ENCODE peak calls at places on chromosomes 7 and 10, in seven cellular contexts. B is OCI-LY7, G is uterus, Q is progenitor cell of endocrine pancreas, K is NB4, C is tibial artery, P is right atrium auricular region. H is an unnamed sample.

GRCh38 chr10:21125471-21126228 is 228.5 kb upstream of the NEBL start:
- DNase-seq in Q (no peak), P (no peak), K (no peak), G (no peak), C (no peak), B (no peak), H (no peak)

GRCh38 chr10:124524991-124525653 is 63.5 kb downstream of the LHPP start:
- DNase-seq in K (no peak), Q (no peak), G (peak; percentile 75), C (no peak), P (peak; percentile 64), B (no peak), H (no peak)

GRCh38 chr10:110425684-110426293 is 71.9 kb upstream of the DUSP5 start:
- DNase-seq in C (no peak), B (no peak), G (no peak), Q (no peak), K (peak; percentile 93), P (no peak), H (peak; percentile 76)

GRCh38 chr10:100562008-100562672 is 26.4 kb downstream of the HIF1AN start:
- DNase-seq in K (peak; percentile 74), Q (peak; percentile 71), G (peak; percentile 29), P (no peak), C (no peak), B (no peak), H (peak; percentile 89)

GRCh38 chr10:132657127-132657706 is 119.6 kb downstream of the INPP5A start:
- DNase-seq in B (no peak), K (no peak), C (peak; percentile 59), G (no peak), P (no peak), Q (no peak), H (no peak)

GRCh38 chr7:32524631-32525030 is 29.3 kb downstream of the AVL9 start:
- DNase-seq in C (no peak), B (no peak), P (no peak), G (no peak), Q (no peak), K (no peak), H (no peak)

GRCh38 chr7:138907849-138908248 is 73.3 kb downstream of the KIAA1549 start:
- DNase-seq in G (no peak), K (no peak), C (no peak), Q (no peak), B (no peak), P (no peak), H (no peak)

GRCh38 chr7:99789441-99790070 is 5.6 kb upstream of the CYP3A4 start:
- DNase-seq in P (no peak), Q (no peak), B (no peak), K (no peak), C (no peak), G (no peak), H (no peak)

GRCh38 chr7:12725575-12726316 is 38.3 kb downstream of the ARL4A start:
- DNase-seq in K (no peak), B (no peak), G (no peak), P (no peak), C (no peak), Q (no peak), H (no peak)

GRCh38 chr10:131812736-131813604 is 87.8 kb upstream of the PPP2R2D start:
- DNase-seq in C (peak; percentile 50), P (peak; percentile 36), G (no peak), Q (peak; percentile 5), K (no peak), B (no peak), H (no peak)

GRCh38 chr7:100401811-100402210 is 26.7 kb downstream of the ZCWPW1 start:
- DNase-seq in K (no peak), B (no peak), G (no peak), C (no peak), P (no peak), Q (no peak), H (no peak)

GRCh38 chr10:117143424-117143823 is 5.4 kb upstream of the VAX1 start:
- DNase-seq in Q (no peak), P (no peak), C (no peak), G (no peak), B (no peak), K (no peak), H (no peak)

GRCh38 chr7:149741629-149742028 is 31.8 kb downstream of the ZNF467 start:
- DNase-seq in B (peak; percentile 10), Q (no peak), C (no peak), K (no peak), P (no peak), G (no peak), H (no peak)

GRCh38 chr10:104300002-104300735 is 31.2 kb downstream of the GSTO2 start:
- DNase-seq in P (peak; percentile 93), B (no peak), Q (no peak), C (peak; percentile 88), G (peak; percentile 77), K (no peak), H (no peak)

GRCh38 chr7:96151889-96152288 is 170.0 kb downstream of the SLC25A13 start:
- DNase-seq in B (no peak), K (no peak), C (no peak), G (no peak), Q (no peak), P (no peak), H (no peak)

GRCh38 chr10:69434169-69434568 is 17.1 kb upstream of the TSPAN15 start:
- DNase-seq in K (no peak), Q (no peak), P (no peak), C (no peak), B (no peak), G (no peak), H (no peak)

GRCh38 chr10:89367529-89367928 is 10.3 kb upstream of the IFIT1B start:
- DNase-seq in P (no peak), Q (no peak), K (no peak), B (no peak), C (no peak), G (no peak), H (peak; percentile 61)

GRCh38 chr10:43772191-43772590 is 123.5 kb upstream of the ZNF32 start:
- DNase-seq in P (no peak), Q (no peak), B (no peak), G (no peak), K (no peak), C (no peak), H (no peak)

GRCh38 chr10:74794531-74794930 is 31.9 kb upstream of the KAT6B start:
- DNase-seq in P (no peak), K (no peak), B (no peak), G (no peak), C (no peak), Q (no peak), H (no peak)

GRCh38 chr7:149456770-149457421 is 4.0 kb downstream of the ZNF777 start:
- DNase-seq in C (no peak), B (no peak), K (no peak), P (no peak), Q (no peak), G (no peak), H (no peak)

GRCh38 chr10:95770084-95770720 is 14.2 kb downstream of the ENTPD1 start:
- DNase-seq in P (no peak), Q (no peak), B (no peak), C (no peak), K (no peak), G (no peak), H (no peak)
- TF ChIP-seq CTCF in P (no peak), Q (no peak), B (no peak), C (no peak), K (no peak), G (no peak), H (no peak)

DNA sequence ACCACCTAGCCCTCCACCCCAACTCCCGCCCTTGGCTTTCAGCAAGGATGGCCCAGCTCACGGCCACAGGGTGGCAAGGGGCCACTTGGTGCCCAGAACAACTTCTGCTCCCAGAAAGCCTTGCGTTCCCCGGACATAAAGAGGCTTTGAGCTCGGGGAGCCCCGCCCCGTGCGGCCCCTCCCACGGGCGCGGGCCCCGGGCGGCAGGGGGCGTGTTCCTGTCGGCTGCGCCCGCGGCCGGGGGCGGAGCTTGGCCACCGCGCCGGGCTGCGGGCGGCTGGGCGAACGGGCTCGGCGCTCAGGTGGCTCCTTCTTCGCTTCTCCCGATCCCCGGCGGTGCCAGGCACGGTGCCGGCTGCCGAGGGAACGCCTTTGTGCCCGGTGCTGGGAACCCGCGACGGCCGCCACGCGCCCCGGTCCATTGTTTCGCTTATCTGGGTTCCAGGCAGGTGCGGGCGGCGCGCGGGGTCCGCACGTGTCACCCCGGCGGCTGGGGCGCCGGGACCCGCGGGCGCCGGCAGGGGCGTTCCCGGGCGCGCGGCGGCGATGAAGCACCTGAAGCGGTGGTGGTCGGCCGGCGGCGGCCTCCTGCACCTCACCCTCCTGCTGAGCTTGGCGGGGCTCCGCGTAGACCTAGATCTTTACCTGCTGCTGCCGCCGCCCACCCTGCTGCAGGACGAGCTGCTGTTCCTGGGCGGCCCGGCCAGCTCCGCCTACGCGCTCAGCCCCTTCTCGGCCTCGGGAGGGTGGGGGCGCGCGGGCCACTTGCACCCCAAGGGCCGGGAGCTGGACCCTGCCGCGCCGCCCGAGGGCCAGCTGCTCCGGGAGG is at the start of gene NFE2L3:
- DNase-seq in K (peak; percentile 93), B (peak; percentile 92), Q (peak; percentile 63), C (peak; percentile 75), G (peak; percentile 44), P (peak; percentile 61), H (peak; percentile 94)
- TF ChIP-seq CTCF in K (no peak), B (peak; percentile 18), Q (peak; percentile 19), C (no peak), G (no peak), P (peak; percentile 24), H (peak; percentile 8)

DNA sequence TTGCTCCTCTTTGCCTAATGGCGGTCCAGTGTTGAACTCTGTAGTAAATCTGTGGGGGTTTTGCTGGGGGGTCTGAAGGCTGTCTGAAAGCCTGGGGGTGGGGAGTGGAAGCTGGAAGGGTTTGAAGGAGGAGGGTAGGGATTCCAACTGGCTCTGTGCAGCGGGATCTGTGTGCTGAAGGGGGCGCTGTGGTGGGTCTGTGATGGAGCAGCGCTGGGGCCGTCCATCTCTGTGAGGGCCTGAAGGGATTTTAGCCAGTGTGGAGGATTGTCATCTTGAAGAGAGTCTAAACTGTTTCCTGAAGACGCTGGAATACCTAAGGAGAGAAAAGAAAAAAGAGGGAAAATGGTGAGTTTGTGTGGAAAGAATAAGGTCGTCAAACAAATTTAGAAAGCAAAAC is 129.2 kb downstream of the STRA8 start:
- DNase-seq in G (no peak), C (no peak), P (no peak), K (no peak), Q (no peak), B (no peak), H (no peak)
- TF ChIP-seq CTCF in G (no peak), C (no peak), P (no peak), K (peak; percentile 13), Q (no peak), B (peak; percentile 57), H (peak; percentile 11)

DNA sequence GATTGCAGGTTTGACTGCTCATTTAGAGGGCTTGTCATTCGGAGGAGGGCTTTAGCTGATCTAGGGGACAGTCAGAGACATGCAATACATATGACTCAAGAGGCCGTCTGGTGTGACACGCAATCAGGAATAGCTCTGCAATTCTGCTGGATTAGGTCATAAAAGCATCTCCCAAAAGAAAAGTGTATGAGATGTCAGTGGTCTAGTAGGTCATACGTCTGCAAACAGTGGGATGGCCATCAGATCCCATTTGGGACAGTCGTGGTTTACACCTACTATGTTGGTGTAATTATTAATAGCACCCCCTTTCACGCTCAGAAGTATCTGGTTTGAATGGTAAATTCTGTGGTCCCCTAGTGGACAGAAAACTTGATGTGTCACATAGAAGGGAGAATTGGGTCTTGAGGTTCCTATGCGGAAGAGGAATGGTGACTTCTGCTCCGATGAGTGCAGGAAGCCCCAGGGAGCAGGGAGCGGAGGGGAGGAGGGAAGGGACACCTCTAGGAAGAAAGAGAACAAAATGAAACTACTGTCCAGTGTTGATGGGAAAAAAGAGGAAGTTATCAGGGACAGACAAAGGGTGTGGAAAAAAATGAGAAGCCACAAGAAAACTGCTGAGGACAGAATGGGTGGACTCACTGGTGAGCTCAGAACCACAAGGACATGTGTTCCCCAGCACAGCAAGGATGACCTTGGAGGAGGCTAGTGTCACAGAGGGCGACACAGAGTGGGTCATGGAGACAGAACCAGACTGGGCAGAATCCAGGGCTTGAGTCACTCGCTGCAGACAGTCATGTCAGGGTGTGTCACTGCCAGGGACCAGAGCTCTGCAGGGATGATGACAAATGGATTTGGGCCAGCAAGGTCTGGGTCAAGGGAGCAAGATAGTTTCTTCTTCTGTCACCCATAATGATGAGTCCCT is 59.9 kb downstream of the MAP3K8 start:
- DNase-seq in P (peak; percentile 82), B (peak; percentile 43), C (peak; percentile 78), Q (no peak), K (peak; percentile 88), G (peak; percentile 18), H (peak; percentile 38)
- TF ChIP-seq CTCF in P (no peak), B (peak; percentile 71), C (no peak), Q (no peak), K (peak; percentile 10), G (no peak), H (peak; percentile 35)